ENCODE peak calls at places on chromosomes 4 and X, in four cellular contexts. A, Y, C and B are unnamed samples.

GRCh38 chrX:29241831-29242230 is 654.6 kb downstream of the IL1RAPL1 start:
- DNase-seq in A (no peak), Y (no peak), C (no peak), B (no peak)

GRCh38 chrX:13258725-13259124 is 61.1 kb downstream of the ATXN3L start:
- DNase-seq in A (no peak), Y (no peak), C (no peak), B (no peak)

GRCh38 chr4:153467154-153467896 is 1.2 kb downstream of the TMEM131L start:
- DNase-seq in A (peak), Y (no peak), C (no peak), B (no peak)

GRCh38 chr4:73832651-73833237 is 3.7 kb upstream of the CXCL6 start:
- DNase-seq in A (peak), Y (peak), C (no peak), B (no peak)

GRCh38 chr4:6686104-6686787 is 7.4 kb upstream of the S100P start:
- DNase-seq in A (no peak), Y (no peak), C (no peak), B (no peak)

GRCh38 chr4:41009411-41009810 is 204.9 kb downstream of the APBB2 start:
- DNase-seq in A (no peak), Y (peak), C (no peak), B (no peak)

GRCh38 chr4:124936427-124936826 is 223.9 kb upstream of the ANKRD50 start:
- DNase-seq in A (no peak), Y (no peak), C (no peak), B (peak)

GRCh38 chr4:70778888-70779422 is 57.2 kb downstream of the RUFY3 start:
- DNase-seq in A (no peak), Y (no peak), C (no peak), B (no peak)

GRCh38 chrX:34655496-34656258 is 1.4 kb downstream of the TMEM47 start:
- DNase-seq in A (no peak), Y (peak), C (no peak), B (peak)

GRCh38 chr4:22692736-22693135 is at the start of gene GBA3:
- DNase-seq in A (no peak), Y (no peak), C (no peak), B (no peak)

GRCh38 chrX:13090261-13091110 is 46.1 kb upstream of the FAM9C start:
- DNase-seq in A (peak), Y (no peak), C (no peak), B (no peak)

GRCh38 chr4:3722446-3723231 is 43.5 kb upstream of the ADRA2C start:
- DNase-seq in A (no peak), Y (no peak), C (no peak), B (no peak)

GRCh38 chrX:64739792-64740378 is 236.4 kb downstream of the ZC4H2 start:
- DNase-seq in A (no peak), Y (no peak), C (no peak), B (no peak)

GRCh38 chr4:1735215-1735614 is 13.9 kb downstream of the TACC3 start:
- DNase-seq in A (no peak), Y (no peak), C (no peak), B (no peak)

GRCh38 chr4:121706595-121707021 is 9.8 kb upstream of the ANXA5 start:
- DNase-seq in A (no peak), Y (peak), C (no peak), B (peak)

GRCh38 chr4:11805837-11806236 is 377.1 kb upstream of the HS3ST1 start:
- DNase-seq in A (peak), Y (peak), C (no peak), B (peak)

GRCh38 chr4:127622923-127623754 is 9.6 kb upstream of the INTU start:
- DNase-seq in A (peak), Y (peak), C (no peak), B (peak)

GRCh38 chr4:8506373-8507250 is 66.0 kb downstream of the TRMT44 start:
- DNase-seq in A (no peak), Y (peak), C (peak), B (peak)

GRCh38 chr4:78939667-78940008 is 400 bp upstream of the PAQR3 start:
- DNase-seq in A (no peak), Y (no peak), C (no peak), B (no peak)

GRCh38 chr4:122758033-122758432 is 25.5 kb downstream of the BBS12 start:
- DNase-seq in A (peak), Y (peak), C (no peak), B (peak)

GRCh38 chr4:89064848-89065247 is 7.9 kb upstream of the FAM13A start:
- DNase-seq in A (no peak), Y (no peak), C (no peak), B (no peak)

GRCh38 chr4:82500830-82501229 is 61.0 kb downstream of the TMEM150C start:
- DNase-seq in A (no peak), Y (no peak), C (no peak), B (no peak)

GRCh38 chr4:76590847-76591281 is 155.8 kb downstream of the SHROOM3 start:
- DNase-seq in A (no peak), Y (no peak), C (no peak), B (peak)

GRCh38 chrX:86047174-86047991 is at the start of gene CHM:
- DNase-seq in A (peak), Y (peak), C (no peak), B (peak)

GRCh38 chrX:49067285-49068120 is 6.3 kb downstream of the PRAF2 start:
- DNase-seq in A (no peak), Y (no peak), C (no peak), B (no peak)

GRCh38 chr4:109072595-109072994 is 229.9 kb downstream of the COL25A1 start:
- DNase-seq in A (peak), Y (peak), C (no peak), B (peak)

GRCh38 chr4:53497446-53498069 is 93.7 kb downstream of the LNX1 start:
- DNase-seq in A (no peak), Y (peak), C (no peak), B (peak)

GRCh38 chr4:75662626-75663025 is 10.6 kb downstream of the G3BP2 start:
- DNase-seq in A (no peak), Y (no peak), C (no peak), B (no peak)

GRCh38 chrX:39857780-39858179 is 240.0 kb downstream of the BCOR start:
- DNase-seq in A (no peak), Y (peak), C (no peak), B (peak)

GRCh38 chr4:105895324-105895608 is at the start of gene NPNT:
- DNase-seq in A (no peak), Y (no peak), C (no peak), B (no peak)

GRCh38 chrX:69050051-69050785 is 115.0 kb downstream of the PJA1 start:
- DNase-seq in A (no peak), Y (no peak), C (no peak), B (no peak)